ENCODE peak calls at places on chromosomes 6 and 20, in seven cellular contexts. M is neuronal stem cell, Y is tibial artery, I is ascending aorta, W is endodermal cell, U is psoas muscle, X is AG04450. S is an unnamed sample.

GRCh38 chr6:113763311-113763766 is 93.8 kb upstream of the MARCKS start:
- DNase-seq in W (no peak), U (no peak), X (no peak), I (no peak), Y (no peak), M (no peak), S (no peak)

GRCh38 chr6:79224005-79224404 is 10.5 kb downstream of the HMGN3 start:
- DNase-seq in M (no peak), X (no peak), I (no peak), Y (no peak), U (no peak), W (no peak), S (no peak)

GRCh38 chr20:41774291-41774690 is 156.1 kb upstream of the CHD6 start:
- DNase-seq in U (no peak), X (no peak), W (no peak), I (no peak), Y (no peak), M (no peak), S (no peak)

GRCh38 chr6:158642805-158643489 is 1.6 kb downstream of the DYNLT1 start:
- DNase-seq in W (peak; percentile 16), M (no peak), X (no peak), Y (peak; percentile 31), U (no peak), I (no peak), S (peak; percentile 26)

GRCh38 chr20:21096321-21097043 is 9.7 kb downstream of the LINC00237 start:
- DNase-seq in M (no peak), Y (no peak), U (no peak), I (no peak), W (peak; percentile 80), X (no peak), S (no peak)

GRCh38 chr6:22008248-22008836 is 288.5 kb downstream of the PRL start:
- DNase-seq in M (no peak), W (no peak), U (no peak), X (no peak), Y (no peak), I (no peak), S (no peak)

GRCh38 chr20:11311659-11312058 is 606.0 kb upstream of the BTBD3 start:
- DNase-seq in U (no peak), I (no peak), X (no peak), M (no peak), Y (no peak), W (no peak), S (no peak)

GRCh38 chr20:47400685-47401084 is 44.2 kb upstream of the ZMYND8 start:
- DNase-seq in X (no peak), Y (no peak), W (peak; percentile 59), I (no peak), U (no peak), M (no peak), S (no peak)

GRCh38 chr20:37880726-37881591 is 22.0 kb upstream of the VSTM2L start:
- DNase-seq in M (no peak), W (no peak), X (no peak), U (peak; percentile 76), Y (no peak), I (no peak), S (peak; percentile 37)

GRCh38 chr6:139029470-139030210 is 1.1 kb downstream of the ABRACL start:
- DNase-seq in I (no peak), Y (peak; percentile 81), U (peak; percentile 79), W (peak; percentile 75), M (peak; percentile 45), X (peak; percentile 63), S (peak; percentile 58)

GRCh38 chr6:24401458-24401857 is 1.3 kb upstream of the MRS2 start:
- DNase-seq in X (no peak), Y (no peak), M (no peak), U (no peak), W (peak; percentile 68), I (no peak), S (no peak)

GRCh38 chr6:128098000-128098581 is 197.2 kb upstream of the THEMIS start:
- DNase-seq in I (no peak), X (no peak), M (no peak), Y (no peak), W (no peak), U (no peak), S (no peak)

GRCh38 chr6:391559-392440 is at the start of gene IRF4:
- DNase-seq in Y (no peak), W (peak; percentile 84), U (peak; percentile 48), I (no peak), X (no peak), M (peak; percentile 35), S (no peak)

GRCh38 chr6:7628479-7628878 is 38.5 kb downstream of the SNRNP48 start:
- DNase-seq in I (no peak), M (no peak), U (no peak), W (no peak), Y (no peak), X (no peak), S (no peak)

GRCh38 chr20:47765715-47766594 is 19.3 kb downstream of the SULF2 start:
- DNase-seq in X (no peak), U (no peak), W (peak; percentile 68), Y (no peak), I (no peak), M (peak; percentile 63), S (no peak)

DNA sequence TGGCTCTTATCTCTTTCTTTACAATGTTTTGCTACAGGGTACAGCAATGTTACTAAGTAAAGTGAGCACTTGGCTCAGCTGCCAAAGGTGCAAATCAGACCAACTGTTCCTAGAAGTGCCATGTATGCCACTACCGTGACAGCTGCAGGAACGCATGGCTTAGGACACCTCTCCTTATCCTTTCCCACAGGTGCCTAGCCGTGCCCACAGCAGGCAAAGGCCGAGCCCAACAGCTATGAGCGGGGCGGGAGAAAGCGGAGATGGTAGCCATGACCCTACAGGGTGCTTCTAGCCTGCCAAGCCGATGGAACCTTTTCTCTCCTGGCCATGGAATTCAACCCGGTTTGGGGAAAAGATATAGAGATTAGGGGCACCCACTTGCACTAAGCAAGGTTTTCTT is 97.1 kb downstream of the FAXC start:
- DNase-seq in M (no peak), I (no peak), U (no peak), X (no peak), W (no peak), Y (no peak), S (no peak)
- H3K27me3 ChIP-seq in M (no peaks in the 10 kb centered on the region), I (no peaks in the 10 kb centered on the region), U (no peaks in the 10 kb centered on the region), X (no peaks in the 10 kb centered on the region), W (peaks cover 16% of the 10 kb centered on the region), Y (no peaks in the 10 kb centered on the region), S (no peaks in the 10 kb centered on the region)

DNA sequence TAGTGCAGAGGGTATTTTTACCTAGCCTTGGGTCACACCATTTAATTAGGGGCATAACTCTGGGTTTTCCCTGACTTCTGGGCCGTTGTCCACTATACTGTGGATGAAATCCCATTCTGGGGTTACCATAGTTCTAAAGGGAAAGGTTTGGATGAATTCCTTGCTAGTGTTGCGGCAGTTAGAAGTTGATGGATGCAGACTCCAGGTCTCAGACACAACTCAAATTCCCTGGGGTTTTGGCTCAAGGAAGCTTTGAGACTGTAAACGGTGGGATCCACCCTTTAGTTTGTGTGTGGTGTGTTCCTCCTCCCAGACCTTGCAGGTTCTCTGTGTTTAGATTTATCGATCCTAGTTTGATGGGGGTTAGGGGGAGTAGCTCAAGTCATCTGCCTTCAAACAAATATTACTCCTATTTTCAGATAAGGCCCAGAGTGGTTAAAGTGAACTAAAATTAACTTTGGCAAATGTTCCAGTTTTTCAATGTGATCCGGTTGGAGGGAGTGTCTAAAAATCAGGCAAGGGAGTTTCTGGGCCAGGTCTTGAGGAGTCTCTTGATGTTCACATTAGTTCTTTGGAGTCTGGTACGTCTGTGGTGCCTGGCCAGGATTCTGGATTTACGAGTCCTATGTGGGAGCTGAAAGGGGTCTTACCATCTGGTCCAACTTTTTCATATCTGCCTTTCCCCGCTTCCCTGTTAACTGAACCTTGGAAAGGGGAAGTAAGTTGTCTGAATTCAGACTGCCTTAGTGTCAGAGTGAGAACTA is 1.5 kb downstream of the RALY start:
- DNase-seq in W (no peak), X (no peak), U (no peak), M (no peak), I (no peak), Y (no peak), S (no peak)
- H3K27ac ChIP-seq in W (no peak overlapping the region), X (peak overlapping the region; percentile 39), U (peak overlapping the region; percentile 96), M (no peak overlapping the region), I (peak overlapping the region; percentile 98), Y (peak overlapping the region; percentile 99), S (peak overlapping the region; percentile 48)

GRCh38 chr20:61411743-61412142 is 159.7 kb downstream of the CDH4 start:
- DNase-seq in W (no peak), Y (no peak), U (no peak), I (no peak), M (no peak), X (no peak), S (no peak)
- H3K27me3 ChIP-seq in W (no peaks in the 10 kb centered on the region), Y (no peaks in the 10 kb centered on the region), U (no peaks in the 10 kb centered on the region), I (no peaks in the 10 kb centered on the region), M (no peaks in the 10 kb centered on the region), X (no peaks in the 10 kb centered on the region), S (no peaks in the 10 kb centered on the region)

DNA sequence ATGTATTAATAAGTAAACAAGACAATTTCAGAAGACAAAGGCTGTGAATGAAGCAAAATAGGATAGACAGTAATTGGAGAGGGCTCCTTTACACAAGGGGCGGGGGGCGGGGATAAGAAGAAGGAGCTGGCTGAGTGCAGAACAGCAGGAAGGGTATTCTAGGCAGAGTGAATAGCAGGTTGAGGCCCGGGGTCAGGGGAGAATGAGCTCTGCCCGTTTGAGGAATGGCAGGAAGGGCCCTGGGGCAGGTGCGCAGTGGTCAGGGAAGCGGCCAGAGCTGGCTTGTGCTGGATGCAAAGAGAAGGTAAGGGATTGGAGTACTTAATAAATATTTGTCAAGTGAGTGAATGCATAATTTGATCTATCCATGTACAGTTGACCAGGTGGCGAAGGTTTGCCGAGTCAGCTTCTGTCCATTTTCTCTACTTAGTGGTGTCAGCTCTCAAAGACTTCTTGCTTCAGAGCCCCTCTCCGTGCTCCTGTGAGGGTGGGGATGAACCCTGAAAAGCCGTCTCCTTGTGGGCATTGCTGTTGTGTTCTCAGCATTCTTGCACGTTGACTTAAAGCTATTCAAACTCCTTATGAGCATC is 104.9 kb downstream of the EDN3 start:
- DNase-seq in M (no peak), Y (no peak), X (no peak), U (no peak), W (no peak), I (no peak), S (no peak)
- H3K27ac ChIP-seq in M (peak overlapping the region; percentile 29), Y (no peak overlapping the region), X (no peak overlapping the region), U (no peak overlapping the region), W (no peak overlapping the region), I (no peak overlapping the region), S (no peak overlapping the region)

GRCh38 chr20:64023278-64024140 is 12.5 kb upstream of the C20orf204 start:
- DNase-seq in X (no peak), I (no peak), W (no peak), M (no peak), U (no peak), Y (no peak), S (no peak)
- H3K27me3 ChIP-seq in X (no peaks in the 10 kb centered on the region), I (no peaks in the 10 kb centered on the region), W (no peaks in the 10 kb centered on the region), M (no peaks in the 10 kb centered on the region), U (no peaks in the 10 kb centered on the region), Y (no peaks in the 10 kb centered on the region), S (no peaks in the 10 kb centered on the region)

GRCh38 chr6:56690519-56691200 is 48.0 kb upstream of the DST start:
- DNase-seq in I (no peak), X (no peak), Y (no peak), W (no peak), M (no peak), U (no peak), S (no peak)
- H3K27ac ChIP-seq in I (peak overlapping the region; percentile 61), X (peak overlapping the region; percentile 83), Y (peak overlapping the region; percentile 80), W (no peak overlapping the region), M (no peak overlapping the region), U (peak overlapping the region; percentile 91), S (peak overlapping the region; percentile 52)